ENCODE peak calls at places on chromosomes 1 and 21, in ten cellular contexts. L is neural progenitor cell, W is IMR-90, X is PC-3, C is lower lobe of right lung, R is tibial artery, E is sigmoid colon, O is kidney, S is tibial nerve, A is neuronal stem cell. B is an unnamed sample.

GRCh38 chr1:173477286-173478098 is at the start of gene PRDX6:
- DNase-seq in L (no peak), W (peak; percentile 79), X (peak; percentile 78), C (peak; percentile 92), R (peak; percentile 94), E (peak; percentile 95), O (peak; percentile 97), S (peak; percentile 85), A (peak; percentile 83), B (peak; percentile 95)

GRCh38 chr1:17573518-17574041 is 34.1 kb downstream of the ARHGEF10L start:
- DNase-seq in L (peak; percentile 75), W (no peak), X (no peak), C (no peak), R (no peak), E (no peak), O (no peak), S (no peak), A (peak; percentile 76), B (peak; percentile 76)

GRCh38 chr1:218480691-218481099 is 135.6 kb downstream of the TGFB2 start:
- DNase-seq in L (no peak), W (peak; percentile 95), X (peak; percentile 98), C (no peak), R (no peak), E (no peak), O (no peak), S (no peak), A (no peak), B (no peak)

GRCh38 chr1:14017531-14017961 is 317.6 kb downstream of the PRDM2 start:
- DNase-seq in L (peak; percentile 44), W (no peak), X (peak; percentile 26), C (no peak), R (no peak), E (no peak), O (peak; percentile 77), S (no peak), A (peak; percentile 29), B (no peak)

GRCh38 chr21:17802568-17802967 is 16.6 kb downstream of the C21orf91 start:
- DNase-seq in L (no peak), W (peak; percentile 67), X (no peak), C (no peak), R (no peak), E (no peak), O (no peak), S (no peak), A (no peak), B (no peak)

GRCh38 chr21:39388038-39388810 is 39.3 kb upstream of the HMGN1 start:
- DNase-seq in L (peak; percentile 90), W (peak; percentile 77), X (peak; percentile 85), C (peak; percentile 95), R (peak; percentile 93), E (peak; percentile 94), O (peak; percentile 96), S (peak; percentile 83), A (peak; percentile 80), B (peak; percentile 97)

GRCh38 chr1:93349231-93350135 is 3.8 kb downstream of the DR1 start:
- DNase-seq in L (no peak), W (no peak), X (peak; percentile 25), C (no peak), R (no peak), E (no peak), O (no peak), S (no peak), A (no peak), B (no peak)

GRCh38 chr1:12460911-12461621 is 156.9 kb downstream of the DHRS3 start:
- DNase-seq in L (peak; percentile 78), W (peak; percentile 86), X (no peak), C (no peak), R (peak; percentile 80), E (peak; percentile 81), O (no peak), S (no peak), A (peak; percentile 49), B (peak; percentile 90)

GRCh38 chr1:26405281-26405915 is 5.2 kb upstream of the LIN28A start:
- DNase-seq in L (no peak), W (peak; percentile 70), X (peak; percentile 56), C (no peak), R (peak; percentile 24), E (no peak), O (no peak), S (no peak), A (no peak), B (no peak)

GRCh38 chr1:169545472-169545871 is 40.8 kb downstream of the F5 start:
- DNase-seq in L (no peak), W (no peak), X (no peak), C (no peak), R (no peak), E (no peak), O (no peak), S (no peak), A (no peak), B (no peak)

DNA sequence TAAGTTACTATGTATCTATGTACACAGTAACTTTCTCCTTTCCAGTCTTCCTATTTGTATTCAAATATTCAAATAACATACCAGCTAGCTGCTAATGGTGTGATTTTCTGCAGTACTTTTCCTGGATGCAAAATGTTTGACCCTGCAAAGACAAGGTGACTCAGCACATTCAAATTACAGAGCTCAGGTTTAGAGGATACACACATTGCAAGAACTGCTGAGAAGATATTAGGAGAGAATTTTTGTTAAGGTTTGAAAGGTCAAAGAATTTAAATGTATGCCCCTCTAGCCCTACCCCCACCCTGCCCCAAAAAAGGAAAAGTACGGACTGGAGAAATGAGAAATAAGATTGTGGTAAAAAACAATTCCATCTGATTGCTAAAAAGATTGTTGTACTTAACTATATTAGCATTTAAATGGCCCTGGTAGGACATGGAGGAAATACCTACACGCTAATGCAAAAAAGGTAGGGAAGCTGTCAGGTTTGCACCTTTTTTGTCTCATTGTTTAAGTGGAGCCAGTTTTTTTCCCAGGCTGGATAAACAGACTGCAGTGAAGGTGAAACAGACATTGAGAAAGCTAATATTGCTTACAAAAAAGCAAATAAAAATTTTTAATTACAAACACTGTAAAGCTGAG is 45.6 kb downstream of the ZNF281 start:
- DNase-seq in L (no peak), W (peak; percentile 51), X (peak; percentile 56), C (no peak), R (no peak), E (no peak), O (no peak), S (no peak), A (no peak), B (no peak)
- H3K4me3 ChIP-seq in L (no peak overlapping the region), W (no peak overlapping the region), X (no peak overlapping the region), C (no peak overlapping the region), R (no peak overlapping the region), E (no peak overlapping the region), O (no peak overlapping the region), S (no peak overlapping the region), A (no peak overlapping the region), B (no peak overlapping the region)

GRCh38 chr1:58979085-58979484 is 195.2 kb upstream of the JUN start:
- DNase-seq in L (no peak), W (peak; percentile 20), X (no peak), C (no peak), R (no peak), E (no peak), O (no peak), S (no peak), A (no peak), B (no peak)

GRCh38 chr1:58976294-58976693 is 192.4 kb upstream of the JUN start:
- DNase-seq in L (no peak), W (no peak), X (no peak), C (no peak), R (no peak), E (no peak), O (no peak), S (no peak), A (no peak), B (no peak)

GRCh38 chr1:58979677-58980076 is 195.8 kb upstream of the JUN start:
- DNase-seq in L (no peak), W (no peak), X (no peak), C (no peak), R (no peak), E (no peak), O (no peak), S (no peak), A (no peak), B (no peak)

GRCh38 chr1:58975888-58976287 is 192.0 kb upstream of the JUN start:
- DNase-seq in L (no peak), W (peak; percentile 8), X (no peak), C (no peak), R (no peak), E (no peak), O (no peak), S (no peak), A (no peak), B (no peak)

GRCh38 chr1:58977595-58977994 is 193.7 kb upstream of the JUN start:
- DNase-seq in L (no peak), W (no peak), X (no peak), C (no peak), R (no peak), E (no peak), O (no peak), S (no peak), A (no peak), B (no peak)
- H3K4me1 ChIP-seq in L (peaks cover 4% of the 10 kb centered on the region), W (peaks cover 3% of the 10 kb centered on the region), X (no peaks in the 10 kb centered on the region), C (peaks cover 5% of the 10 kb centered on the region), R (no peaks in the 10 kb centered on the region), E (peaks cover 4% of the 10 kb centered on the region), O (no peaks in the 10 kb centered on the region), S (peaks cover 4% of the 10 kb centered on the region), A (peaks cover 3% of the 10 kb centered on the region), B (peaks cover 3% of the 10 kb centered on the region)

GRCh38 chr1:87648720-87649119 is 320.0 kb downstream of the LMO4 start:
- DNase-seq in L (no peak), W (no peak), X (no peak), C (no peak), R (no peak), E (no peak), O (no peak), S (no peak), A (no peak), B (no peak)
- H3K4me3 ChIP-seq in L (no peak overlapping the region), W (no peak overlapping the region), X (no peak overlapping the region), C (no peak overlapping the region), R (no peak overlapping the region), E (no peak overlapping the region), O (no peak overlapping the region), S (no peak overlapping the region), A (no peak overlapping the region), B (no peak overlapping the region)

DNA sequence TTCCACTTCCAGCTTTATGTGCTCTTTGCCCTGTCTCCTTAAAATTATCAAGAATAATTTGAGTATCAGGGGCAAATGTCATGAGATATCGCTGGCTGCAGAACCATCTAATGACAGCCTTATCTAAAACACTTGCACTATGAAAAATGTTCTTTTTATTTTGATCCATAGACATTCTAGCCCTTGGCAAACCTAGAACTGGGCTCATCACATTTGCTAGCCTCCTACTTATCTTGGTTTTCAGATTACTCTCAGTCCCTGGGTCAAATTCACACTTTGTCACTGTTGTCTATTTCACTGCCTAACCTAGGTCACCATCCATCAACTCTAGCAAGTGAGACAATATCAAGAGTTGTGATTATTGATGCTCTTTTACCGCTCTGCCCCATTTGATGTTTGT is 59.9 kb upstream of the IPO9 start:
- DNase-seq in L (no peak), W (no peak), X (no peak), C (no peak), R (no peak), E (no peak), O (no peak), S (no peak), A (no peak), B (no peak)
- H3K4me1 ChIP-seq in L (peaks cover 8% of the 10 kb centered on the region), W (peaks cover 15% of the 10 kb centered on the region), X (peaks cover 11% of the 10 kb centered on the region), C (peaks cover 6% of the 10 kb centered on the region), R (no peaks in the 10 kb centered on the region), E (no peaks in the 10 kb centered on the region), O (peaks cover 2% of the 10 kb centered on the region), S (peaks cover 10% of the 10 kb centered on the region), A (peaks cover 6% of the 10 kb centered on the region), B (peaks cover 7% of the 10 kb centered on the region)

GRCh38 chr1:45586769-45587168 is 2.9 kb downstream of the NASP start:
- DNase-seq in L (no peak), W (no peak), X (no peak), C (no peak), R (no peak), E (no peak), O (no peak), S (no peak), A (no peak), B (no peak)
- H3K4me3 ChIP-seq in L (peak overlapping the region; percentile 90), W (no peak overlapping the region), X (peak overlapping the region; percentile 91), C (peak overlapping the region; percentile 21), R (no peak overlapping the region), E (no peak overlapping the region), O (no peak overlapping the region), S (no peak overlapping the region), A (no peak overlapping the region), B (no peak overlapping the region)